ENCODE peak calls at places on chromosomes 3 and 15, in four cellular contexts. T, Z, W and E are unnamed samples.
A peak's percentile ranks its signal among the peaks of the same experiment; 100 is the strongest.

GRCh38 chr15:78049691-78050440 is 27.6 kb downstream of the TBC1D2B start:
- DNase-seq in T (peak; percentile 35), Z (peak; percentile 68), W (no peak), E (peak; percentile 65)

GRCh38 chr15:74793135-74794028 is 11.5 kb downstream of the CSK start:
- DNase-seq in T (no peak), Z (no peak), W (no peak), E (no peak)

GRCh38 chr15:63752075-63752684 is 81.6 kb downstream of the HERC1 start:
- DNase-seq in T (peak; percentile 11), Z (peak; percentile 23), W (peak; percentile 46), E (no peak)

GRCh38 chr3:52721002-52721741 is 15.3 kb downstream of the SPCS1 start:
- DNase-seq in T (peak; percentile 25), Z (no peak), W (no peak), E (peak; percentile 96)

GRCh38 chr3:46856576-46857471 is 6.4 kb downstream of the MYL3 start:
- DNase-seq in T (no peak), Z (no peak), W (no peak), E (no peak)

GRCh38 chr3:46759239-46760152 is 41.8 kb upstream of the PRSS50 start:
- DNase-seq in T (no peak), Z (no peak), W (no peak), E (no peak)

GRCh38 chr3:13095408-13095861 is 22.2 kb upstream of the IQSEC1 start:
- DNase-seq in T (no peak), Z (no peak), W (no peak), E (no peak)

GRCh38 chr15:30918366-30918765 is 14.7 kb downstream of the FAN1 start:
- DNase-seq in T (no peak), Z (no peak), W (no peak), E (no peak)

GRCh38 chr3:172624999-172625398 is 85.9 kb downstream of the NCEH1 start:
- DNase-seq in T (no peak), Z (no peak), W (no peak), E (no peak)

GRCh38 chr15:92954578-92954977 is 54.5 kb downstream of the CHD2 start:
- DNase-seq in T (no peak), Z (no peak), W (peak; percentile 21), E (peak; percentile 28)

GRCh38 chr3:149975919-149976318 is 5.2 kb upstream of the PFN2 start:
- DNase-seq in T (no peak), Z (no peak), W (peak; percentile 21), E (no peak)

GRCh38 chr15:94701281-94701985 is 470.1 kb downstream of the MCTP2 start:
- DNase-seq in T (no peak), Z (no peak), W (no peak), E (no peak)

GRCh38 chr15:65827065-65827464 is 35.0 kb upstream of the DENND4A start:
- DNase-seq in T (no peak), Z (no peak), W (no peak), E (peak; percentile 46)

GRCh38 chr3:113838631-113839209 is at the start of gene GRAMD1C:
- DNase-seq in T (peak; percentile 70), Z (peak; percentile 59), W (peak; percentile 71), E (peak; percentile 82)

GRCh38 chr3:115301364-115301860 is 154.3 kb upstream of the ZBTB20 start:
- DNase-seq in T (no peak), Z (no peak), W (no peak), E (no peak)

GRCh38 chr3:134079111-134079531 is 49.4 kb upstream of the SLCO2A1 start:
- DNase-seq in T (no peak), Z (no peak), W (no peak), E (no peak)

GRCh38 chr3:72143322-72143721 is 358.4 kb upstream of the PROK2 start:
- DNase-seq in T (no peak), Z (no peak), W (peak; percentile 66), E (no peak)

GRCh38 chr3:71428841-71429609 is 154.5 kb downstream of the FOXP1 start:
- DNase-seq in T (no peak), Z (no peak), W (no peak), E (no peak)

GRCh38 chr3:140500473-140500872 is 177.4 kb upstream of the TRIM42 start:
- DNase-seq in T (no peak), Z (no peak), W (no peak), E (no peak)

GRCh38 chr3:140497331-140497730 is 180.5 kb upstream of the TRIM42 start:
- DNase-seq in T (no peak), Z (no peak), W (no peak), E (no peak)

GRCh38 chr3:140501770-140502364 is 176.0 kb upstream of the TRIM42 start:
- DNase-seq in T (no peak), Z (no peak), W (no peak), E (no peak)

GRCh38 chr3:140501054-140501769 is 176.7 kb upstream of the TRIM42 start:
- DNase-seq in T (no peak), Z (no peak), W (no peak), E (no peak)

DNA sequence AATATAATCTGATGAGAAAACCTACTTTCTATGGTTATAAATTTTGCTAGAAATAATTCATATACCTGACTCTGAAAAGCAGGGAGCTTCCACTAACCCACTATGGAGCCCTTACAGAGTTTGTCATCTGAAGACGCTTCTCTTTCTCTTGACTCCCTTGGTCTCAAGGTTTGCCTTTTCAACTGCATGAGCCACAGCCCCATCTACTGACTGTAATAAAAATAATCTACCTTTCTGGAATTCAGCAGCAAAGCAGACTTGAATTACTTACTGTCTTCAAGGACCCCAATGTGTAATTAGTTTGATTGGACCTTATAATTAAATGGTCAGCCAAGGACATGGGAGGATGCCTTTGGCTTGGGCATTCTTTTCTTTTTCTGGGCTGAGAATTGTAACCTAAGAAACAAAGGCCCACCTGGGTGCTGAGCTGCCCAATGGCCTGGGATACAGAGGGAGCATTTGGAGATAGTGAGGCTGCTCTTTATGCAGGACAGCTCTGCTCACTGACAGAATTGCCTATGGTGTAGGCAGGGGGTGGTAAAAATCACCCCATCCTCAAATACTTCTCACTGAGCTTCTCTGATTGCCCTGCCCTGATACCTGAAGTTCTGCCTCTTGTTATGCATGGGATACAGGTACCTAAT is 178.6 kb upstream of the TRIM42 start:
- DNase-seq in T (no peak), Z (no peak), W (no peak), E (no peak)
- TF ChIP-seq SPI1 in T (no peak), Z (no peak), W (no peak), E (no peak)

GRCh38 chr3:54897028-54897711 is 30.7 kb downstream of the LRTM1 start:
- DNase-seq in T (no peak), Z (no peak), W (no peak), E (no peak)
- TF ChIP-seq SPI1 in T (no peak), Z (no peak), W (no peak), E (no peak)

DNA sequence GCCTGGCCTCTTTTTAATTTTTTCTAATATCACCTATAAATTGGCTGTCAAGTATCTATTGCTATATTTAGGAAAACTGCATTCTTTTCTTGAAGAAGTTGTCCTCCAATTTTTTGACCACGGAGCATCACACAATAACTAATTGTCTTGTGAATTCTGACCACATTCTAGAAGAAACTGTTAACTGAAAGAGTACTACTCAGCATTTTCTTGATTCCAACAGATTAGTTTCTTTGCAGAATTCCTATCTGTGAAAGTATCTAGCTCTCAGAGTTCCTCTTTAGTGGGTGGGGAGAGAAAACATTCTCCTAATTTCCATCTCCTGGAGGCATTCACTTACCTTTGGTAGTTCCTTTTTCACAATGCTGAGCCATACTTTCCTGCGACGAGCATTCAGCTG is 31.1 kb downstream of the INO80 start:
- DNase-seq in T (no peak), Z (no peak), W (no peak), E (no peak)
- TF ChIP-seq SPI1 in T (no peak), Z (no peak), W (no peak), E (no peak)

GRCh38 chr15:101370330-101371024 is 75.4 kb upstream of the SNRPA1 start:
- DNase-seq in T (no peak), Z (no peak), W (no peak), E (no peak)
- TF ChIP-seq SPI1 in T (no peak), Z (no peak), W (no peak), E (no peak)

GRCh38 chr3:84109911-84110310 is 848.9 kb upstream of the CADM2 start:
- DNase-seq in T (no peak), Z (no peak), W (no peak), E (no peak)

GRCh38 chr3:84110787-84111186 is 848.0 kb upstream of the CADM2 start:
- DNase-seq in T (no peak), Z (no peak), W (no peak), E (no peak)

GRCh38 chr3:84108442-84108971 is 850.3 kb upstream of the CADM2 start:
- DNase-seq in T (no peak), Z (no peak), W (no peak), E (no peak)
- TF ChIP-seq SPI1 in T (no peak), Z (no peak), W (no peak), E (no peak)

GRCh38 chr3:158748237-158748828 is 16.1 kb upstream of the RARRES1 start:
- DNase-seq in T (no peak), Z (no peak), W (no peak), E (no peak)
- TF ChIP-seq SPI1 in T (no peak), Z (no peak), W (no peak), E (peak; percentile 7)

GRCh38 chr3:16319307-16319706 is 54.3 kb downstream of the OXNAD1 start:
- DNase-seq in T (peak; percentile 34), Z (no peak), W (peak; percentile 84), E (no peak)
- TF ChIP-seq SPI1 in T (no peak), Z (no peak), W (no peak), E (no peak)